ENCODE peak calls at places on chromosomes 2 and 18, in eight cellular contexts. D is AG04449, M is kidney epithelial cell, I is body of pancreas, Q is uterus, U is spleen, N is cardiac fibroblast, L is testis. S is an unnamed sample.

GRCh38 chr2:70995227-70995729 is 605 bp upstream of the TEX261 start:
- DNase-seq in Q (peak), N (peak), I (peak), U (peak), D (no peak), L (peak), M (no peak), S (peak)

GRCh38 chr2:121307048-121307447 is 22.0 kb upstream of the TFCP2L1 start:
- DNase-seq in Q (no peak), L (no peak), I (no peak), D (no peak), M (no peak), N (no peak), U (no peak), S (no peak)

GRCh38 chr18:46562674-46563192 is 94.3 kb downstream of the LOXHD1 start:
- DNase-seq in Q (no peak), L (no peak), D (no peak), I (no peak), N (no peak), U (no peak), M (no peak), S (no peak)

GRCh38 chr18:45061359-45061758 is 380.7 kb downstream of the SETBP1 start:
- DNase-seq in M (no peak), D (no peak), N (no peak), U (no peak), L (no peak), Q (no peak), I (no peak), S (no peak)

GRCh38 chr2:74725287-74725686 is 71.2 kb downstream of the SEMA4F start:
- DNase-seq in I (no peak), M (no peak), L (no peak), Q (no peak), U (no peak), D (no peak), N (peak), S (no peak)

GRCh38 chr2:39851691-39852110 is 72.6 kb upstream of the THUMPD2 start:
- DNase-seq in M (no peak), I (no peak), Q (no peak), L (no peak), U (no peak), N (peak), D (peak), S (no peak)

GRCh38 chr2:239690651-239691631 is 290.1 kb upstream of the HDAC4 start:
- DNase-seq in M (no peak), Q (no peak), N (no peak), D (no peak), I (peak), U (no peak), L (peak), S (no peak)

GRCh38 chr2:16125614-16126125 is 185.3 kb downstream of the MYCN start:
- DNase-seq in L (no peak), D (no peak), N (no peak), M (no peak), Q (no peak), I (no peak), U (no peak), S (no peak)

GRCh38 chr2:155021591-155021990 is 323.1 kb downstream of the KCNJ3 start:
- DNase-seq in M (no peak), N (no peak), L (no peak), Q (no peak), D (no peak), I (no peak), U (no peak), S (no peak)

GRCh38 chr2:48600917-48601316 is 16.7 kb upstream of the GTF2A1L start:
- DNase-seq in I (no peak), U (no peak), L (no peak), N (peak), Q (no peak), D (peak), M (no peak), S (no peak)

GRCh38 chr2:16092861-16093638 is 152.7 kb downstream of the MYCN start:
- DNase-seq in Q (no peak), U (no peak), M (no peak), N (no peak), I (no peak), L (no peak), D (no peak), S (no peak)

GRCh38 chr18:23291456-23292205 is 156.3 kb downstream of the CABLES1 start:
- DNase-seq in U (no peak), I (no peak), M (no peak), L (no peak), N (peak), Q (no peak), D (no peak), S (peak)

GRCh38 chr18:80193701-80194100 is 53.6 kb downstream of the PARD6G start:
- DNase-seq in U (no peak), M (no peak), N (no peak), L (no peak), D (no peak), Q (no peak), I (no peak), S (no peak)

GRCh38 chr2:221410487-221410886 is 161.6 kb downstream of the EPHA4 start:
- DNase-seq in I (no peak), N (no peak), M (no peak), L (no peak), U (no peak), Q (no peak), D (no peak), S (no peak)

GRCh38 chr18:28124239-28125029 is 52.5 kb downstream of the CDH2 start:
- DNase-seq in L (no peak), M (no peak), D (no peak), Q (no peak), N (peak), I (no peak), U (no peak), S (no peak)

GRCh38 chr2:214519258-214519818 is 108.5 kb downstream of the VWC2L start:
- DNase-seq in L (no peak), D (no peak), Q (no peak), M (no peak), N (no peak), I (no peak), U (no peak), S (no peak)

GRCh38 chr2:170339324-170339723 is 161.4 kb downstream of the MYO3B start:
- DNase-seq in L (no peak), M (no peak), I (no peak), N (no peak), D (no peak), U (no peak), Q (no peak), S (no peak)

GRCh38 chr2:130852521-130853115 is 15.9 kb downstream of the ARHGEF4 start:
- DNase-seq in M (no peak), Q (no peak), D (no peak), U (no peak), L (no peak), I (no peak), N (no peak), S (no peak)

GRCh38 chr2:166057363-166058169 is 70.3 kb downstream of the SCN1A start:
- DNase-seq in N (peak), L (no peak), U (no peak), I (no peak), M (no peak), D (no peak), Q (no peak), S (peak)

GRCh38 chr2:181063696-181064095 is 83.3 kb downstream of the UBE2E3 start:
- DNase-seq in I (no peak), M (no peak), L (no peak), N (no peak), U (no peak), D (no peak), Q (no peak), S (no peak)

GRCh38 chr2:232275670-232276069 is 102.9 kb upstream of the ALPP start:
- DNase-seq in M (no peak), I (no peak), Q (no peak), D (no peak), L (no peak), N (no peak), U (no peak), S (no peak)

GRCh38 chr2:227450921-227451654 is 20.9 kb upstream of the AGFG1 start:
- DNase-seq in L (no peak), M (no peak), I (peak), Q (no peak), U (no peak), D (no peak), N (peak), S (no peak)

GRCh38 chr2:42706836-42707235 is 57.1 kb downstream of the OXER1 start:
- DNase-seq in L (no peak), N (no peak), M (no peak), D (no peak), Q (no peak), I (no peak), U (no peak), S (no peak)

GRCh38 chr2:226601881-226602280 is 197.7 kb downstream of the IRS1 start:
- DNase-seq in M (no peak), Q (no peak), N (peak), D (peak), U (no peak), L (no peak), I (no peak), S (no peak)

GRCh38 chr2:74835831-74836674 is 2.1 kb downstream of the HK2 start:
- DNase-seq in Q (no peak), D (no peak), I (no peak), M (no peak), U (no peak), N (peak), L (peak), S (peak)

GRCh38 chr2:35548171-35548570 is 807.4 kb upstream of the CRIM1 start:
- DNase-seq in M (no peak), Q (no peak), U (no peak), L (no peak), D (peak), I (no peak), N (peak), S (peak)

GRCh38 chr2:33129261-33129660 is 182.5 kb downstream of the LTBP1 start:
- DNase-seq in D (no peak), M (no peak), Q (no peak), N (peak), U (no peak), I (no peak), L (no peak), S (no peak)

GRCh38 chr2:191680639-191681038 is 2.7 kb downstream of the NABP1 start:
- DNase-seq in D (no peak), M (no peak), Q (no peak), U (no peak), N (no peak), I (no peak), L (no peak), S (no peak)
- TF ChIP-seq CTCF in D (no peak), M (no peak), Q (no peak), U (no peak), N (no peak), I (no peak), L (no peak), S (no peak)

GRCh38 chr2:112585873-112586477 is 1.6 kb downstream of the CHCHD5 start:
- DNase-seq in I (no peak), Q (no peak), U (peak), M (no peak), N (no peak), L (no peak), D (no peak), S (no peak)
- TF ChIP-seq CTCF in I (no peak), Q (no peak), U (no peak), M (no peak), N (no peak), L (no peak), D (no peak), S (no peak)

DNA sequence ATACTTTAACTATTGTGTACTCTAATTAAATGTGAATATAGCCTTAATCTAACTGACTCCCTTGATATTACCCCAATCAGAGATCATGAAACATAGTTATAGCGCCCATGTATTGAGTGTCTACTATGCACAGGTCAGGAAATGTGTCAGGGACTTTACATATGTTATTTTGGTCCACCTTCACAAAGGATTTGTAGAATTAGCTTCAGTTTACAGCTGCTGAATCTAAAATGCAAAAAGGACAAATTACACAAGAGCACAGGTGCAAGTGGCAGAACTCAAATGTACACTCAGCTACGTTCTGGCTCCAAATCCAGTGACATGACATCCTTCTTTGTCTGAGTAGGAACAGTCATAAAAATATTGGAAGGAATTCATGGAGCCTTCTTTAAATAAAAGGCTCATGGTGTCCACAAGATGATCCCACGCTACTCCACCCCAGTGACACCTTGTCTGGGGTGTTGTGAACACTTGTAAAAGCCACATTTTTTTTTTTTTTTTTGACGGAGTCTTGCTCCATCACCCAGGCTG is 38.8 kb upstream of the ATL2 start:
- DNase-seq in U (no peak), D (no peak), I (no peak), Q (no peak), M (no peak), L (no peak), N (no peak), S (no peak)
- TF ChIP-seq CTCF in U (no peak), D (no peak), I (no peak), Q (no peak), M (no peak), L (no peak), N (no peak), S (no peak)

GRCh38 chr2:187594801-187595200 is 40.6 kb upstream of the TFPI start:
- DNase-seq in N (peak), D (no peak), Q (no peak), L (no peak), M (no peak), I (no peak), U (no peak), S (no peak)
- TF ChIP-seq CTCF in N (no peak), D (no peak), Q (no peak), L (no peak), M (no peak), I (no peak), U (no peak), S (no peak)

GRCh38 chr2:106839849-106840595 is 45.9 kb downstream of the ST6GAL2 start:
- DNase-seq in N (no peak), U (no peak), Q (no peak), D (no peak), I (peak), L (no peak), M (no peak), S (no peak)
- TF ChIP-seq CTCF in N (no peak), U (no peak), Q (no peak), D (peak), I (peak), L (no peak), M (peak), S (no peak)